ENCODE peak calls at places on chromosomes 16 and 17, in five cellular contexts. X, Z, S, Y and L are unnamed samples.
A peak's percentile ranks its signal among the peaks of the same experiment; 100 is the strongest.

GRCh38 chr16:4317471-4318170 is 1.8 kb downstream of the GLIS2 start:
- DNase-seq in X (no peak), Z (no peak), S (no peak), Y (no peak), L (no peak)

GRCh38 chr16:83849434-83849833 is 41.7 kb downstream of the HSBP1 start:
- DNase-seq in X (no peak), Z (no peak), S (no peak), Y (peak; percentile 8), L (no peak)

GRCh38 chr17:33046361-33047255 is 55.0 kb downstream of the SPACA3 start:
- DNase-seq in X (no peak), Z (no peak), S (no peak), Y (no peak), L (no peak)

GRCh38 chr17:73944366-73944765 is 259.1 kb upstream of the RPL38 start:
- DNase-seq in X (no peak), Z (no peak), S (no peak), Y (no peak), L (no peak)

GRCh38 chr17:7750321-7750821 is 32.8 kb downstream of the DNAH2 start:
- DNase-seq in X (no peak), Z (no peak), S (no peak), Y (no peak), L (no peak)

GRCh38 chr16:57955572-57955971 is 15.4 kb downstream of the CNGB1 start:
- DNase-seq in X (no peak), Z (no peak), S (no peak), Y (no peak), L (no peak)

GRCh38 chr17:80441133-80441578 is 26.2 kb downstream of the ENDOV start:
- DNase-seq in X (no peak), Z (no peak), S (peak; percentile 59), Y (peak; percentile 94), L (peak; percentile 35)

GRCh38 chr16:48409839-48410610 is 24.8 kb upstream of the SIAH1 start:
- DNase-seq in X (no peak), Z (no peak), S (no peak), Y (no peak), L (peak; percentile 93)

GRCh38 chr16:17515421-17516210 is 44.9 kb upstream of the XYLT1 start:
- DNase-seq in X (no peak), Z (no peak), S (no peak), Y (no peak), L (no peak)

GRCh38 chr17:15469260-15469659 is 1.8 kb upstream of the CDRT4 start:
- DNase-seq in X (no peak), Z (no peak), S (peak; percentile 54), Y (no peak), L (no peak)

GRCh38 chr17:6101706-6102105 is 31.5 kb downstream of the WSCD1 start:
- DNase-seq in X (no peak), Z (no peak), S (no peak), Y (no peak), L (no peak)

GRCh38 chr16:4734730-4735575 is 616 bp downstream of the DNAAF8 start:
- DNase-seq in X (peak; percentile 40), Z (no peak), S (peak; percentile 93), Y (peak; percentile 93), L (peak; percentile 61)

GRCh38 chr16:57747091-57747490 is 11.5 kb downstream of the KATNB1 start:
- DNase-seq in X (no peak), Z (no peak), S (no peak), Y (no peak), L (no peak)

GRCh38 chr17:33667052-33667509 is 374.0 kb upstream of the ASIC2 start:
- DNase-seq in X (no peak), Z (peak; percentile 48), S (no peak), Y (peak; percentile 17), L (no peak)

GRCh38 chr16:56246051-56246817 is 54.9 kb downstream of the GNAO1 start:
- DNase-seq in X (no peak), Z (no peak), S (peak; percentile 56), Y (no peak), L (peak; percentile 18)

GRCh38 chr17:41545829-41546410 is 17.8 kb upstream of the KRT19 start:
- DNase-seq in X (no peak), Z (no peak), S (no peak), Y (no peak), L (no peak)

GRCh38 chr16:57648590-57649442 is 19.3 kb upstream of the ADGRG3 start:
- DNase-seq in X (peak; percentile 61), Z (peak; percentile 52), S (peak; percentile 93), Y (peak; percentile 91), L (peak; percentile 83)

GRCh38 chr17:9371019-9371418 is 204.6 kb downstream of the STX8 start:
- DNase-seq in X (peak; percentile 13), Z (peak; percentile 37), S (no peak), Y (no peak), L (peak; percentile 83)

GRCh38 chr16:65116818-65117430 is 4.9 kb downstream of the CDH11 start:
- DNase-seq in X (no peak), Z (no peak), S (no peak), Y (no peak), L (no peak)

GRCh38 chr16:1839554-1839953 is 12.5 kb downstream of the FAHD1 start:
- DNase-seq in X (no peak), Z (no peak), S (no peak), Y (no peak), L (no peak)

GRCh38 chr16:75494696-75495601 is at the start of gene CHST6:
- DNase-seq in X (no peak), Z (no peak), S (peak; percentile 67), Y (peak; percentile 78), L (peak; percentile 52)

GRCh38 chr17:61416540-61417363 is 17.1 kb downstream of the TBX2 start:
- DNase-seq in X (peak; percentile 89), Z (no peak), S (peak; percentile 99), Y (peak; percentile 90), L (peak; percentile 91)

GRCh38 chr16:55470533-55471371 is 8.2 kb upstream of the MMP2 start:
- DNase-seq in X (no peak), Z (no peak), S (no peak), Y (no peak), L (no peak)

GRCh38 chr17:47209499-47209898 is 351 bp downstream of the MYL4 start:
- DNase-seq in X (no peak), Z (no peak), S (no peak), Y (peak; percentile 50), L (no peak)

GRCh38 chr17:47210105-47210504 is 957 bp downstream of the MYL4 start:
- DNase-seq in X (no peak), Z (no peak), S (no peak), Y (peak; percentile 40), L (no peak)

GRCh38 chr17:47205419-47205963 is 3.7 kb upstream of the MYL4 start:
- DNase-seq in X (no peak), Z (peak; percentile 78), S (no peak), Y (no peak), L (no peak)

GRCh38 chr17:47207143-47208067 is 1.7 kb upstream of the MYL4 start:
- DNase-seq in X (no peak), Z (no peak), S (no peak), Y (no peak), L (no peak)

DNA sequence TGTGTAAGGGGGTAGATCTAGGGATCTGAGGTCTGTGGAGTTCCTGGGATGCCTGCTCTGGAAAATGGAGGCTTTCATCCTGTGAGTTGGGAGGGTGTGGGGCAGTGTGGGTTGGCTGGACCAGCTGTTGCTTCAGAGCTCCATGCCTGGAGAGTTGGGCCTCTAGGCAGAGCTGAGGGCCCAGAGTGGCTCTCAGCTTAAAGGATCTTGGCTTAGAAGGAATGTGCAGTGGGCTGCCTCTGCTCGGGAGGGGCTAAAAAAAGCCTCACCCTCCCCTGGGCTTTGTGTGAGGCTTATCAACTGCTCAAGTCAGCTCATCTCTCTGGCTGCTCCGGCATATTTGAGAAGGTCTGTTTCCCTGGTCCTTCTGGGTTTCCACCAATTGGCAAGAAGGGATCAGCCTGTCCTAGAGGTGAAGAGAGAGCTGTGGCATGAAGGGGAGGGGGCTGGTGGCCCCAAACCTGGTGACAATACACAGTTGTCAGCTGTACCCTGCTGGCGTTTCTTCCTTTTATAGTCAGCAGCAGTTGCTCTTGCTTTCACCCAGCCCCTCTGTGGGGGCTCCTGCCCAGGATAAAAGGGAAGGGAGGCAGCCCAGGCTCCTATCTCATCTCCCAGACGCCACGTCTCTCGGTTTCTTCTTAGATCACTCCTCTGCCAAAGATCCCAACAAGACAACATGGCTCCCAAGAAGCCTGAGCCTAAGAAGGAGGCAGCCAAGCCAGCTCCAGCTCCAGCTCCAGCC is at the start of gene MYL4:
- DNase-seq in X (no peak), Z (no peak), S (no peak), Y (peak; percentile 68), L (no peak)
- H3K4me2 ChIP-seq in X (no peak within 1 kb of the TSS), Z (peak within 1 kb of the TSS; percentile 4), S (no peak within 1 kb of the TSS), Y (peak within 1 kb of the TSS; percentile 98), L (no peak within 1 kb of the TSS)

GRCh38 chr17:39196191-39196819 is 1.2 kb downstream of the CACNB1 start:
- DNase-seq in X (no peak), Z (no peak), S (no peak), Y (no peak), L (no peak)
- TF ChIP-seq ZBTB33 in X (no peak), Z (no peak), S (no peak), Y (no peak), L (no peak)

GRCh38 chr17:56812971-56813388 is 20.7 kb downstream of the C17orf67 start:
- DNase-seq in X (no peak), Z (no peak), S (peak; percentile 55), Y (no peak), L (no peak)

GRCh38 chr17:56810286-56810781 is 23.4 kb downstream of the C17orf67 start:
- DNase-seq in X (no peak), Z (no peak), S (no peak), Y (no peak), L (no peak)

GRCh38 chr17:56809820-56810179 is 23.9 kb downstream of the C17orf67 start:
- DNase-seq in X (no peak), Z (no peak), S (no peak), Y (no peak), L (no peak)

GRCh38 chr17:56809106-56809819 is 24.5 kb downstream of the C17orf67 start:
- DNase-seq in X (no peak), Z (no peak), S (no peak), Y (no peak), L (no peak)

DNA sequence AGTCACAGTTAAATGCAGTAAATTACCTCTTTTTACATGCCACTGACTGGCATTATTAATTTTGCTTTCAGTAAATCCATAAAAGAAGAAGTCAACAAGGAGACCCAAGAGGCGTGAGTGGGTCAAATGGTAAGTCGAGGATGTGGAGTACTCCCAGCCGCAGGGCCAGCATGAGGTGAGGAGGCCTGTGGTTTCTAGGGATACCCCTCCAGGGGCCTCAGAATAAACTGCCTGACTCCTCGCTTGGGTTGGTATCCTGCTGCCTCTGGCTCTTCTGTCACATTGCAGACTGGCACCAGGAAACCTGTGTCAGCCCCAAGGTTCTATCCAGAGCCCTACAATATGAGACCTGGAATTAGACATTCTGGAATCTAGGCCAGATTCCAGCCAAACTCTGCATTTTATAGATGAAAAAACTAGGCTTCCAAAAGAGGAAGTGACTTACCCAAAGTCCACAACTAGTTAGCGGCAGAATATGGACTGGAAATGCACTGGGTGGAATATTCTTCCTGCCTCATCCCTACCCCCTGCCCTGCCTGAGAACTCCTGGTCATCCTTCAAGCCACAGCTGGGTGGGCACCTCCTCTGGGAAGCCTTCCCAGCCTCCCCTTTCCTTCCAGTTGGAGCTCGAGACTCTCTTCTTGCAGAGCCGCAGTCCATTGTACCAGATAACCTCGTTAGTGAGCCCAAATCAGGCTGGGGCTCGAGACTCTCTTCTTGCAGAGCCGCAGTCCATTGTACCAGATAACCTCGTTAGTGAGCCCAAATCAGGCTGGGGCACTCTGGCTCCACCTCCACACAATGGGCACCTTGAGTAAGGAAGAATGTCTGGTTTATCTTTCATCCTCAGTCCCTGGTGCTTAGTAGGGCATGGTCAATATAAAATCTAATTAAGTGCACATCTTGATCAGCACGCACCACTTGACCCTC is 22.6 kb downstream of the C17orf67 start:
- DNase-seq in X (no peak), Z (no peak), S (no peak), Y (no peak), L (no peak)
- H3K4me2 ChIP-seq in X (no peak overlapping the region), Z (no peak overlapping the region), S (no peak overlapping the region), Y (no peak overlapping the region), L (no peak overlapping the region)

GRCh38 chr17:45394913-45395568 is 37.6 kb downstream of the ARHGAP27 start:
- DNase-seq in X (peak; percentile 45), Z (no peak), S (peak; percentile 95), Y (peak; percentile 95), L (peak; percentile 72)
- TF ChIP-seq ZBTB33 in X (no peak), Z (peak; percentile 98), S (no peak), Y (peak; percentile 91), L (peak; percentile 100)